ENCODE peak calls at places on chromosomes 7 and 10, in nine cellular contexts. G is kidney tubule cell; T is mucosa of descending colon; A is RCC 7860; W is astrocyte of the spinal cord; Z is activated T-cell treated with anti-CD3 and anti-CD28 coated beads, Interleukin-2, amount 50 U/mL, for 72 hours; E is sigmoid colon; V is effector CD8-positive, alpha-beta T cell; C is right cardiac atrium. R is an unnamed sample.

GRCh38 chr10:117299435-117299834 is 58.5 kb downstream of the SLC18A2 start:
- DNase-seq in G (no peak), T (no peak), A (no peak), W (no peak), Z (no peak), E (no peak), V (no peak), C (no peak), R (no peak)

GRCh38 chr10:970311-971149 is 17.7 kb upstream of the GTPBP4 start:
- DNase-seq in G (peak), T (no peak), A (peak), W (no peak), Z (no peak), E (no peak), V (no peak), C (no peak), R (no peak)

GRCh38 chr7:70668606-70669358 is 463.2 kb upstream of the GALNT17 start:
- DNase-seq in G (peak), T (no peak), A (no peak), W (no peak), Z (no peak), E (no peak), V (no peak), C (peak), R (no peak)

GRCh38 chr7:149783386-149784250 is 10.2 kb upstream of the ZNF467 start:
- DNase-seq in G (no peak), T (no peak), A (no peak), W (no peak), Z (no peak), E (no peak), V (no peak), C (peak), R (no peak)

GRCh38 chr10:100793055-100793454 is 47.7 kb downstream of the PAX2 start:
- DNase-seq in G (no peak), T (no peak), A (no peak), W (no peak), Z (no peak), E (no peak), V (no peak), C (no peak), R (no peak)

GRCh38 chr10:87961314-87961713 is 97.9 kb downstream of the PTEN start:
- DNase-seq in G (peak), T (no peak), A (peak), W (peak), Z (no peak), E (no peak), V (no peak), C (no peak), R (no peak)

GRCh38 chr10:132690821-132691610 is 94.9 kb downstream of the NKX6-2 start:
- DNase-seq in G (no peak), T (peak), A (no peak), W (no peak), Z (no peak), E (peak), V (no peak), C (peak), R (peak)

GRCh38 chr10:127990846-127991542 is 84.1 kb downstream of the PTPRE start:
- DNase-seq in G (peak), T (no peak), A (peak), W (peak), Z (peak), E (peak), V (no peak), C (no peak), R (no peak)

GRCh38 chr7:143494622-143495021 is 16.9 kb downstream of the TAS2R41 start:
- DNase-seq in G (no peak), T (no peak), A (no peak), W (no peak), Z (no peak), E (no peak), V (no peak), C (no peak), R (no peak)

GRCh38 chr7:107312418-107312817 is 143.6 kb downstream of the HBP1 start:
- DNase-seq in G (peak), T (no peak), A (no peak), W (no peak), Z (no peak), E (no peak), V (no peak), C (no peak), R (no peak)

GRCh38 chr10:110364531-110364937 is 59.8 kb upstream of the SMNDC1 start:
- DNase-seq in G (peak), T (no peak), A (peak), W (no peak), Z (peak), E (no peak), V (no peak), C (no peak), R (no peak)

GRCh38 chr7:130941322-130942210 is 207.6 kb upstream of the KLF14 start:
- DNase-seq in G (peak), T (peak), A (peak), W (peak), Z (no peak), E (no peak), V (no peak), C (peak), R (peak)

GRCh38 chr10:93288679-93289634 is 193.2 kb downstream of the MYOF start:
- DNase-seq in G (peak), T (peak), A (peak), W (peak), Z (peak), E (peak), V (peak), C (peak), R (peak)

GRCh38 chr10:133318494-133319127 is 9.9 kb downstream of the ZNF511 start:
- DNase-seq in G (peak), T (peak), A (peak), W (peak), Z (peak), E (no peak), V (peak), C (peak), R (peak)

GRCh38 chr10:132515811-132516726 is 21.5 kb upstream of the INPP5A start:
- DNase-seq in G (no peak), T (no peak), A (no peak), W (no peak), Z (no peak), E (peak), V (no peak), C (peak), R (peak)

GRCh38 chr7:142569851-142570250 is 179.4 kb upstream of the PRSS1 start:
- DNase-seq in G (no peak), T (no peak), A (no peak), W (no peak), Z (no peak), E (no peak), V (no peak), C (no peak), R (no peak)

GRCh38 chr10:106780593-106781088 is 383.9 kb downstream of the SORCS1 start:
- DNase-seq in G (no peak), T (no peak), A (no peak), W (no peak), Z (no peak), E (no peak), V (no peak), C (no peak), R (no peak)

GRCh38 chr10:92688927-92689662 is 660 bp upstream of the HHEX start:
- DNase-seq in G (peak), T (peak), A (no peak), W (peak), Z (no peak), E (peak), V (no peak), C (no peak), R (no peak)

GRCh38 chr7:491958-492713 is 27.5 kb downstream of the PDGFA start:
- DNase-seq in G (no peak), T (peak), A (no peak), W (no peak), Z (no peak), E (peak), V (no peak), C (peak), R (peak)

GRCh38 chr10:71378341-71379117 is 18.2 kb upstream of the CDH23 start:
- DNase-seq in G (no peak), T (no peak), A (no peak), W (no peak), Z (no peak), E (no peak), V (no peak), C (no peak), R (no peak)

GRCh38 chr7:1902231-1902855 is 232.3 kb downstream of the ELFN1 start:
- DNase-seq in G (no peak), T (no peak), A (no peak), W (no peak), Z (no peak), E (peak), V (no peak), C (peak), R (no peak)

GRCh38 chr7:12640299-12641096 is 46.9 kb upstream of the ARL4A start:
- DNase-seq in G (no peak), T (no peak), A (no peak), W (no peak), Z (no peak), E (no peak), V (no peak), C (no peak), R (no peak)

GRCh38 chr7:23418046-23418445 is 52.2 kb downstream of the IGF2BP3 start:
- DNase-seq in G (no peak), T (no peak), A (no peak), W (peak), Z (no peak), E (no peak), V (no peak), C (no peak), R (no peak)

GRCh38 chr7:42522227-42522991 is 285.4 kb upstream of the GLI3 start:
- DNase-seq in G (no peak), T (no peak), A (no peak), W (no peak), Z (no peak), E (no peak), V (no peak), C (no peak), R (peak)

R was measured in sciatic nerve.